ENCODE peak calls at places on chromosomes 2 and 18, in six cellular contexts. M is stimulated activated CD4-positive, alpha-beta T cell treated with anti-CD3 and anti-CD28 coated beads, Interleukin-15, amount 100 ng/mL, for 1 hour; R is NT2/D1; T is fibroblast of mammary gland; P is iris pigment epithelial cell; S is adrenal gland. U is an unnamed sample.
A peak's percentile ranks its signal among the peaks of the same experiment; 100 is the strongest.

GRCh38 chr18:64966667-64967066 is 784.1 kb upstream of the CDH7 start:
- DNase-seq in M (no peak), S (no peak), R (no peak), T (no peak), P (no peak), U (no peak)

GRCh38 chr2:180202591-180202990 is 195.5 kb upstream of the CWC22 start:
- DNase-seq in P (no peak), S (no peak), R (no peak), M (no peak), T (peak; percentile 38), U (no peak)

GRCh38 chr2:84815146-84815545 is 65.7 kb downstream of the TRABD2A start:
- DNase-seq in S (no peak), M (no peak), R (no peak), T (peak; percentile 67), P (peak; percentile 38), U (no peak)

GRCh38 chr2:144607899-144608477 is 88.1 kb upstream of the ZEB2 start:
- DNase-seq in P (peak; percentile 68), R (no peak), S (peak; percentile 30), T (peak; percentile 32), M (no peak), U (no peak)

GRCh38 chr2:182378759-182379158 is 48.1 kb downstream of the PDE1A start:
- DNase-seq in M (no peak), P (no peak), S (no peak), R (no peak), T (no peak), U (no peak)

GRCh38 chr2:120709608-120710041 is 26.0 kb upstream of the GLI2 start:
- DNase-seq in R (peak; percentile 90), T (peak; percentile 68), S (no peak), P (no peak), M (no peak), U (no peak)

GRCh38 chr2:54524236-54524991 is 68.3 kb downstream of the SPTBN1 start:
- DNase-seq in M (no peak), P (peak; percentile 84), R (no peak), T (peak; percentile 69), S (peak; percentile 74), U (no peak)

GRCh38 chr2:32008811-32009478 is 1.9 kb downstream of the MEMO1 start:
- DNase-seq in R (no peak), M (no peak), T (peak; percentile 27), P (peak; percentile 66), S (no peak), U (peak; percentile 26)

GRCh38 chr2:168343586-168343985 is 96.2 kb upstream of the STK39 start:
- DNase-seq in M (no peak), S (peak; percentile 23), T (peak; percentile 56), P (peak; percentile 55), R (no peak), U (no peak)

GRCh38 chr18:26757263-26758019 is 108.1 kb downstream of the AQP4 start:
- DNase-seq in T (no peak), S (no peak), M (no peak), P (no peak), R (no peak), U (no peak)

U was measured in CD4-positive, CD25-positive, alpha-beta regulatory T cell.